ENCODE peak calls at places on chromosomes 16 and 17, in seven cellular contexts. H, Z, R, U, W, V and I are unnamed samples.

GRCh38 chr16:457732-458400 is 32.4 kb downstream of the RAB11FIP3 start:
- DNase-seq in H (no peak), Z (no peak), R (no peak), U (peak; percentile 25), W (peak; percentile 57), V (no peak), I (peak; percentile 39)

GRCh38 chr16:74573622-74574021 is 33.3 kb downstream of the GLG1 start:
- DNase-seq in H (no peak), Z (no peak), R (no peak), U (no peak), W (no peak), V (no peak), I (no peak)

GRCh38 chr17:4665027-4665426 is 23.5 kb upstream of the ALOX15 start:
- DNase-seq in H (no peak), Z (no peak), R (no peak), U (no peak), W (no peak), V (no peak), I (no peak)

GRCh38 chr16:25143898-25144297 is 32.4 kb downstream of the LCMT1 start:
- DNase-seq in H (peak; percentile 41), Z (no peak), R (no peak), U (no peak), W (peak; percentile 56), V (no peak), I (no peak)

GRCh38 chr16:69397821-69398521 is 12.2 kb upstream of the TERF2 start:
- DNase-seq in H (peak; percentile 75), Z (peak; percentile 78), R (no peak), U (peak; percentile 23), W (peak; percentile 92), V (no peak), I (peak; percentile 92)

GRCh38 chr16:15729152-15729551 is 79.1 kb downstream of the NDE1 start:
- DNase-seq in H (no peak), Z (no peak), R (no peak), U (no peak), W (no peak), V (no peak), I (no peak)

GRCh38 chr16:87844374-87844733 is 25.0 kb downstream of the SLC7A5 start:
- DNase-seq in H (no peak), Z (peak; percentile 35), R (no peak), U (no peak), W (peak; percentile 59), V (no peak), I (no peak)

GRCh38 chr16:4260360-4260759 is 12.5 kb downstream of the TFAP4 start:
- DNase-seq in H (no peak), Z (no peak), R (no peak), U (no peak), W (no peak), V (no peak), I (no peak)

GRCh38 chr17:42288078-42288984 is at the start of gene STAT5A:
- DNase-seq in H (peak; percentile 81), Z (peak; percentile 69), R (no peak), U (peak; percentile 61), W (peak; percentile 81), V (no peak), I (peak; percentile 85)

GRCh38 chr17:75010683-75011406 is 1.6 kb upstream of the MRPL58 start:
- DNase-seq in H (peak; percentile 75), Z (peak; percentile 55), R (no peak), U (peak; percentile 93), W (peak; percentile 91), V (no peak), I (peak; percentile 87)

GRCh38 chr16:87956771-87957279 is 5.6 kb downstream of the BANP start:
- DNase-seq in H (no peak), Z (peak; percentile 85), R (no peak), U (no peak), W (peak; percentile 54), V (no peak), I (peak; percentile 68)

GRCh38 chr17:78127240-78127887 is 1.2 kb downstream of the TMC6 start:
- DNase-seq in H (peak; percentile 70), Z (no peak), R (no peak), U (no peak), W (peak; percentile 85), V (no peak), I (peak; percentile 45)

GRCh38 chr16:67304006-67304405 is 22.5 kb downstream of the KCTD19 start:
- DNase-seq in H (no peak), Z (no peak), R (no peak), U (peak; percentile 40), W (no peak), V (no peak), I (no peak)

GRCh38 chr17:39751637-39752036 is 13.9 kb downstream of the GRB7 start:
- DNase-seq in H (peak; percentile 32), Z (no peak), R (no peak), U (no peak), W (no peak), V (no peak), I (no peak)

GRCh38 chr16:13911871-13912270 is 8.1 kb upstream of the ERCC4 start:
- DNase-seq in H (no peak), Z (no peak), R (no peak), U (no peak), W (no peak), V (no peak), I (no peak)
- H2AK5ac ChIP-seq in H (no peak overlapping the region), Z (no peak overlapping the region), R (no peak overlapping the region), U (no peak overlapping the region), W (no peak overlapping the region), V (no peak overlapping the region), I (no peak overlapping the region)

GRCh38 chr17:226108-226772 is 44.8 kb upstream of the DOC2B start:
- DNase-seq in H (no peak), Z (no peak), R (no peak), U (no peak), W (no peak), V (no peak), I (no peak)
- H2BK5ac ChIP-seq in H (no peak overlapping the region), Z (no peak overlapping the region), R (no peak overlapping the region), U (no peak overlapping the region), W (no peak overlapping the region), V (no peak overlapping the region), I (no peak overlapping the region)

GRCh38 chr17:32486701-32487459 is at the start of gene CDK5R1:
- DNase-seq in H (peak; percentile 85), Z (peak; percentile 35), R (peak; percentile 79), U (peak; percentile 40), W (peak; percentile 84), V (no peak), I (peak; percentile 62)

GRCh38 chr17:32488604-32489180 is 1.9 kb downstream of the CDK5R1 start:
- DNase-seq in H (no peak), Z (no peak), R (no peak), U (no peak), W (no peak), V (no peak), I (no peak)

GRCh38 chr17:32488177-32488542 is 1.4 kb downstream of the CDK5R1 start:
- DNase-seq in H (no peak), Z (no peak), R (no peak), U (no peak), W (no peak), V (no peak), I (no peak)

GRCh38 chr17:32486091-32486700 is 597 bp upstream of the CDK5R1 start:
- DNase-seq in H (peak; percentile 88), Z (peak; percentile 61), R (peak; percentile 77), U (peak; percentile 72), W (peak; percentile 87), V (no peak), I (peak; percentile 65)

GRCh38 chr17:32487460-32488176 is 825 bp downstream of the CDK5R1 start:
- DNase-seq in H (no peak), Z (no peak), R (peak; percentile 23), U (no peak), W (peak; percentile 44), V (no peak), I (no peak)
- H3K27ac ChIP-seq in H (no peak overlapping the region), Z (no peak overlapping the region), R (peak overlapping the region; percentile 75), U (no peak overlapping the region), W (peak overlapping the region; percentile 40), V (peak overlapping the region; percentile 48), I (no peak overlapping the region)

GRCh38 chr16:58045096-58045495 is 19.5 kb downstream of the MMP15 start:
- DNase-seq in H (peak; percentile 20), Z (no peak), R (no peak), U (no peak), W (no peak), V (no peak), I (no peak)
- H2AK5ac ChIP-seq in H (no peak overlapping the region), Z (no peak overlapping the region), R (no peak overlapping the region), U (no peak overlapping the region), W (no peak overlapping the region), V (no peak overlapping the region), I (no peak overlapping the region)

DNA sequence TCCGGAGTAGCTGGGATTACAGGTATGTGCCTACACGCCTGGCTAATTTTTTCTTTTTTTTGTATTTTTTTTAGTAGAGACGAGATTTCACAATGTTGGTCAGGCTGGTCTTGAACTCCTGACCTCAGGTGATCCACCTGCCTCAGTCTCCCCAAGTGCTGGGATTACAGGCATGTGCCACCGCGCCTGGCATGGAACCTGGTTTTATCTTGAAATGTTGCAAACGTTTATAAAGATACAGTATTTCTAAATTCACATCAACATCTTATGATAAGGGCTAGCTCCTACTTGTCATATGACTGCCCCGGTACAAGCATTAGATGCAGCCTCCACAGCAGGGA is 1.5 kb upstream of the IST1 start:
- DNase-seq in H (no peak), Z (no peak), R (no peak), U (no peak), W (no peak), V (no peak), I (no peak)
- H2BK5ac ChIP-seq in H (no peak overlapping the region), Z (peak overlapping the region; percentile 78), R (no peak overlapping the region), U (peak overlapping the region; percentile 19), W (no peak overlapping the region), V (peak overlapping the region; percentile 99), I (no peak overlapping the region)